ENCODE peak calls at places on chromosomes 4 and X, in ten cellular contexts. D, P, K, B, W, A, S, T, X and O are unnamed samples.

GRCh38 chr4:151004222-151004621 is 10.9 kb downstream of the LRBA start:
- DNase-seq in D (peak; percentile 45), P (no peak), K (no peak), B (no peak), W (no peak), A (no peak), S (no peak), T (no peak), X (no peak), O (no peak)

GRCh38 chr4:14880805-14881204 is 121.5 kb upstream of the CPEB2 start:
- DNase-seq in D (peak; percentile 8), P (no peak), K (no peak), B (no peak), W (no peak), A (no peak), S (no peak), T (no peak), X (no peak), O (no peak)

GRCh38 chrX:15107367-15107988 is 162.4 kb downstream of the ASB9 start:
- DNase-seq in D (no peak), P (no peak), K (no peak), B (no peak), W (no peak), A (peak; percentile 2), S (no peak), T (no peak), X (no peak), O (no peak)

GRCh38 chr4:162457071-162457865 is 293.5 kb upstream of the FSTL5 start:
- DNase-seq in D (no peak), P (no peak), K (no peak), B (no peak), W (no peak), A (no peak), S (no peak), T (no peak), X (no peak), O (no peak)

GRCh38 chrX:136211766-136212556 is 39.2 kb downstream of the MAP7D3 start:
- DNase-seq in D (no peak), P (no peak), K (no peak), B (no peak), W (no peak), A (no peak), S (no peak), T (no peak), X (no peak), O (no peak)

GRCh38 chr4:52248836-52249235 is 197.7 kb downstream of the SPATA18 start:
- DNase-seq in D (no peak), P (no peak), K (no peak), B (no peak), W (no peak), A (no peak), S (no peak), T (no peak), X (no peak), O (no peak)

GRCh38 chrX:69555396-69556023 is 51.4 kb downstream of the NALF2 start:
- DNase-seq in D (no peak), P (no peak), K (no peak), B (no peak), W (no peak), A (no peak), S (no peak), T (no peak), X (no peak), O (no peak)

GRCh38 chrX:154490414-154491083 is at the start of gene SLC10A3:
- DNase-seq in D (peak; percentile 92), P (peak; percentile 94), K (peak; percentile 92), B (peak; percentile 67), W (peak; percentile 93), A (peak; percentile 93), S (peak; percentile 86), T (peak; percentile 95), X (peak; percentile 81), O (peak; percentile 98)

GRCh38 chrX:120380699-120381098 is 18.8 kb downstream of the ATP1B4 start:
- DNase-seq in D (peak; percentile 6), P (no peak), K (peak; percentile 28), B (no peak), W (no peak), A (peak; percentile 61), S (no peak), T (no peak), X (no peak), O (no peak)

GRCh38 chr4:174314770-174315169 is 31.1 kb downstream of the CEP44 start:
- DNase-seq in D (peak; percentile 69), P (no peak), K (no peak), B (no peak), W (no peak), A (no peak), S (no peak), T (no peak), X (no peak), O (peak; percentile 81)

GRCh38 chr4:169909897-169910296 is 116.3 kb downstream of the MFAP3L start:
- DNase-seq in D (no peak), P (no peak), K (no peak), B (no peak), W (no peak), A (no peak), S (no peak), T (no peak), X (no peak), O (no peak)